ENCODE peak calls at places on chromosome 7, in nine cellular contexts. T is activated CD4-positive, alpha-beta T cell treated with anti-CD3 and anti-CD28 coated beads, Interleukin-2, amount 50 U/mL, for 4 hours; O is A549; G is endothelial cell; H is NCI-H1694 treated with DMSO at 0.1 percent for 48 hours; V is G401; W is posterior cingulate gyrus; L is Kasumi-1; Q is ELR. E is an unnamed sample.
A peak's percentile ranks its signal among the peaks of the same experiment; 100 is the strongest.

GRCh38 chr7:112081778-112082177 is 124.4 kb downstream of the DOCK4 start:
- DNase-seq in W (no peak), Q (no peak), V (no peak), O (no peak), H (no peak), T (no peak), L (peak; percentile 25), G (no peak), E (no peak)

GRCh38 chr7:145986248-145986874 is 130.2 kb upstream of the CNTNAP2 start:
- DNase-seq in H (no peak), V (no peak), T (no peak), O (no peak), L (no peak), W (no peak), Q (no peak), G (no peak), E (no peak)

GRCh38 chr7:89780291-89780690 is 374.0 kb upstream of the STEAP1 start:
- DNase-seq in V (no peak), Q (no peak), T (no peak), L (no peak), O (no peak), H (no peak), W (no peak), G (no peak), E (no peak)

GRCh38 chr7:22618528-22618927 is 108.5 kb upstream of the IL6 start:
- DNase-seq in G (no peak), L (peak; percentile 16), T (no peak), W (no peak), O (no peak), Q (no peak), V (no peak), H (no peak), E (no peak)

GRCh38 chr7:132240262-132240661 is 336.0 kb downstream of the PLXNA4 start:
- DNase-seq in L (no peak), T (no peak), G (no peak), V (no peak), Q (no peak), H (no peak), O (no peak), W (no peak), E (no peak)

GRCh38 chr7:101308245-101309085 is 13.1 kb downstream of the IFT22 start:
- DNase-seq in L (peak; percentile 32), T (peak; percentile 19), O (peak; percentile 81), V (peak; percentile 41), H (no peak), W (peak; percentile 77), Q (peak; percentile 69), G (peak; percentile 60), E (no peak)

GRCh38 chr7:44403775-44404174 is 78.4 kb upstream of the CAMK2B start:
- DNase-seq in V (no peak), O (no peak), W (no peak), T (no peak), Q (no peak), L (no peak), H (no peak), G (no peak), E (no peak)

GRCh38 chr7:84714765-84715164 is 472.1 kb downstream of the SEMA3D start:
- DNase-seq in G (no peak), T (no peak), V (no peak), O (no peak), W (peak; percentile 25), H (no peak), Q (no peak), L (no peak), E (no peak)

GRCh38 chr7:158976849-158977593 is 120.7 kb downstream of the DYNC2I1 start:
- DNase-seq in T (peak; percentile 94), V (peak; percentile 38), G (peak; percentile 84), O (peak; percentile 72), W (peak; percentile 93), H (peak; percentile 78), L (peak; percentile 93), Q (peak; percentile 71), E (peak; percentile 16)

GRCh38 chr7:27238979-27239779 is 3.4 kb upstream of the EVX1 start:
- DNase-seq in O (no peak), T (no peak), V (no peak), W (no peak), G (no peak), H (no peak), Q (no peak), L (no peak), E (no peak)

GRCh38 chr7:117202511-117202910 is 120.3 kb downstream of the WNT2 start:
- DNase-seq in G (no peak), T (no peak), O (no peak), L (no peak), V (peak; percentile 50), W (no peak), H (no peak), Q (peak; percentile 30), E (no peak)

GRCh38 chr7:27863866-27864265 is 123.9 kb downstream of the TAX1BP1 start:
- DNase-seq in G (no peak), L (no peak), O (no peak), H (no peak), T (no peak), V (no peak), W (no peak), Q (peak; percentile 24), E (no peak)

GRCh38 chr7:28678421-28678965 is 266.2 kb downstream of the CREB5 start:
- DNase-seq in V (no peak), T (no peak), L (no peak), W (no peak), Q (no peak), O (no peak), H (no peak), G (no peak), E (no peak)

GRCh38 chr7:64098-64521 is 128.3 kb upstream of the FAM20C start:
- DNase-seq in L (peak; percentile 30), Q (peak; percentile 86), V (peak; percentile 60), T (no peak), O (peak; percentile 18), W (peak; percentile 85), H (peak; percentile 87), G (peak; percentile 44), E (peak; percentile 54)

GRCh38 chr7:44231088-44231487 is 30.3 kb downstream of the YKT6 start:
- DNase-seq in Q (no peak), O (no peak), W (no peak), H (no peak), V (no peak), G (no peak), T (no peak), L (no peak), E (no peak)

GRCh38 chr7:11082552-11083213 is 109.0 kb downstream of the PHF14 start:
- DNase-seq in L (peak; percentile 0), G (no peak), W (no peak), Q (no peak), T (no peak), V (no peak), H (no peak), O (no peak), E (no peak)

GRCh38 chr7:41058986-41059741 is 643.7 kb downstream of the INHBA start:
- DNase-seq in W (no peak), Q (no peak), H (no peak), T (no peak), V (no peak), L (no peak), G (no peak), O (no peak), E (peak; percentile 41)

GRCh38 chr7:127782550-127783266 is 130.7 kb downstream of the SND1 start:
- DNase-seq in W (no peak), H (no peak), T (no peak), Q (peak; percentile 15), L (peak; percentile 18), O (no peak), G (no peak), V (no peak), E (no peak)

GRCh38 chr7:50978633-50979215 is 196.0 kb upstream of the GRB10 start:
- DNase-seq in O (peak; percentile 36), Q (no peak), G (no peak), L (no peak), V (no peak), W (no peak), H (peak; percentile 95), T (no peak), E (no peak)

GRCh38 chr7:111056371-111056770 is 34.6 kb upstream of the LRRN3 start:
- DNase-seq in L (no peak), O (no peak), Q (no peak), H (no peak), W (no peak), G (no peak), T (no peak), V (no peak), E (no peak)

GRCh38 chr7:106824458-106824857 is 40.6 kb upstream of the PIK3CG start:
- DNase-seq in W (no peak), O (no peak), Q (peak; percentile 79), T (no peak), L (no peak), H (no peak), G (no peak), V (no peak), E (no peak)

GRCh38 chr7:91310829-91311460 is 46.7 kb downstream of the FZD1 start:
- DNase-seq in W (no peak), Q (peak; percentile 30), H (no peak), L (no peak), O (no peak), V (no peak), G (no peak), T (no peak), E (peak; percentile 73)

GRCh38 chr7:151735854-151736402 is 141.0 kb downstream of the PRKAG2 start:
- DNase-seq in O (no peak), H (no peak), T (no peak), Q (no peak), W (peak; percentile 70), G (no peak), L (no peak), V (no peak), E (peak; percentile 52)

GRCh38 chr7:151243411-151244155 is 4.9 kb downstream of the SMARCD3 start:
- DNase-seq in L (no peak), G (no peak), W (peak; percentile 83), Q (no peak), O (no peak), V (no peak), H (peak; percentile 89), T (no peak), E (no peak)

GRCh38 chr7:92797693-92798092 is 38.7 kb downstream of the CDK6 start:
- DNase-seq in Q (peak; percentile 53), T (no peak), V (peak; percentile 23), W (no peak), L (no peak), O (no peak), G (no peak), H (no peak), E (no peak)

GRCh38 chr7:121016976-121017375 is 28.5 kb downstream of the CPED1 start:
- DNase-seq in Q (peak; percentile 46), T (no peak), O (no peak), H (no peak), G (no peak), V (no peak), L (no peak), W (no peak), E (no peak)